ENCODE peak calls at places on chromosomes 13 and 19, in seven cellular contexts. One of them, this sample, is unnamed.

GRCh38 chr13:74289130-74289529 is 154.9 kb upstream of the KLF12 start:
- DNase-seq in MCF 10A: no peak
- DNase-seq in stomach: no peak
- DNase-seq in endodermal cell: no peak
- DNase-seq in progenitor cell of endocrine pancreas: no peak
- DNase-seq in IMR-90: no peak
- DNase-seq in Peyer's patch: no peak
- DNase-seq in this sample: no peak

GRCh38 chr13:101139076-101139475 is 277.2 kb downstream of the NALCN start:
- DNase-seq in MCF 10A: peak
- DNase-seq in stomach: no peak
- DNase-seq in endodermal cell: no peak
- DNase-seq in progenitor cell of endocrine pancreas: no peak
- DNase-seq in IMR-90: no peak
- DNase-seq in Peyer's patch: no peak
- DNase-seq in this sample: no peak

GRCh38 chr13:111270765-111271164 is 49.7 kb upstream of the TEX29 start:
- DNase-seq in MCF 10A: no peak
- DNase-seq in stomach: no peak
- DNase-seq in endodermal cell: no peak
- DNase-seq in progenitor cell of endocrine pancreas: no peak
- DNase-seq in IMR-90: peak
- DNase-seq in Peyer's patch: no peak
- DNase-seq in this sample: no peak

GRCh38 chr19:934865-935422 is 9.1 kb downstream of the ARID3A start:
- DNase-seq in MCF 10A: peak
- DNase-seq in stomach: peak
- DNase-seq in endodermal cell: no peak
- DNase-seq in progenitor cell of endocrine pancreas: no peak
- DNase-seq in IMR-90: peak
- DNase-seq in Peyer's patch: peak
- DNase-seq in this sample: no peak

GRCh38 chr13:41457589-41458186 is 338 bp downstream of the RGCC start:
- DNase-seq in MCF 10A: no peak
- DNase-seq in stomach: no peak
- DNase-seq in endodermal cell: peak
- DNase-seq in progenitor cell of endocrine pancreas: no peak
- DNase-seq in IMR-90: no peak
- DNase-seq in Peyer's patch: no peak
- DNase-seq in this sample: no peak

GRCh38 chr19:35212241-35212640 is 16.3 kb downstream of the FAM187B start:
- DNase-seq in MCF 10A: no peak
- DNase-seq in stomach: no peak
- DNase-seq in endodermal cell: peak
- DNase-seq in progenitor cell of endocrine pancreas: no peak
- DNase-seq in IMR-90: no peak
- DNase-seq in Peyer's patch: no peak
- DNase-seq in this sample: no peak

GRCh38 chr19:49658139-49658517 is 7.5 kb downstream of the IRF3 start:
- DNase-seq in MCF 10A: no peak
- DNase-seq in stomach: no peak
- DNase-seq in endodermal cell: no peak
- DNase-seq in progenitor cell of endocrine pancreas: no peak
- DNase-seq in IMR-90: no peak
- DNase-seq in Peyer's patch: no peak
- DNase-seq in this sample: no peak

GRCh38 chr13:41284512-41285288 is 21.3 kb upstream of the MTRF1 start:
- DNase-seq in MCF 10A: peak
- DNase-seq in stomach: peak
- DNase-seq in endodermal cell: no peak
- DNase-seq in progenitor cell of endocrine pancreas: no peak
- DNase-seq in IMR-90: peak
- DNase-seq in Peyer's patch: no peak
- DNase-seq in this sample: no peak

GRCh38 chr13:110431851-110432294 is 124.8 kb downstream of the COL4A2 start:
- DNase-seq in MCF 10A: no peak
- DNase-seq in stomach: no peak
- DNase-seq in endodermal cell: no peak
- DNase-seq in progenitor cell of endocrine pancreas: no peak
- DNase-seq in IMR-90: no peak
- DNase-seq in Peyer's patch: no peak
- DNase-seq in this sample: no peak

GRCh38 chr19:14059093-14059480 is 2.8 kb downstream of the PALM3 start:
- DNase-seq in MCF 10A: no peak
- DNase-seq in stomach: peak
- DNase-seq in endodermal cell: peak
- DNase-seq in progenitor cell of endocrine pancreas: no peak
- DNase-seq in IMR-90: no peak
- DNase-seq in Peyer's patch: peak
- DNase-seq in this sample: no peak

GRCh38 chr13:94232956-94233355 is 246.5 kb downstream of the DCT start:
- DNase-seq in MCF 10A: no peak
- DNase-seq in stomach: no peak
- DNase-seq in endodermal cell: no peak
- DNase-seq in progenitor cell of endocrine pancreas: no peak
- DNase-seq in IMR-90: no peak
- DNase-seq in Peyer's patch: no peak
- DNase-seq in this sample: no peak

GRCh38 chr13:75938811-75939525 is 302.8 kb downstream of the LMO7 start:
- DNase-seq in MCF 10A: peak
- DNase-seq in stomach: no peak
- DNase-seq in endodermal cell: no peak
- DNase-seq in progenitor cell of endocrine pancreas: no peak
- DNase-seq in IMR-90: peak
- DNase-seq in Peyer's patch: no peak
- DNase-seq in this sample: no peak

GRCh38 chr19:38118176-38118575 is 105.8 kb downstream of the DPF1 start:
- DNase-seq in MCF 10A: no peak
- DNase-seq in stomach: no peak
- DNase-seq in endodermal cell: no peak
- DNase-seq in progenitor cell of endocrine pancreas: no peak
- DNase-seq in IMR-90: no peak
- DNase-seq in Peyer's patch: no peak
- DNase-seq in this sample: no peak

DNA sequence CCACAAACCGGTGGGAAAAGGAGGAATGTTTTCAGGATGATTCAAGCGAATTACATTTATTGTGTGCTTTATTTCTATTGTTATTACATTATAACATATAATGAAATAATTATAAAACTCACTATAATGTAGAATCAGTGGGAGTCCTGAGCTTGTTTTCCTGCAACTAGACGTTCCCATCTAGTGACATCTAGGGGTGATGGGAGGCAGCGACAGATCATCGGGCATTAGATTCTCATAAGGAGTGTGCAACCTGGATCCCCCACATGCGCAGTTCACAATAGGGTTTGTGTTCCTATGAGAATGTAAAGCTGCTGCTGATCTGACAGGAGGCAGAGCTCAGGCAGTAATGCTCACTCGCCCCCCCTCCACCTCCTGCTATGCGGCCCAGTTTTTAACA is 54.5 kb downstream of the SPTBN4 start:
- DNase-seq in MCF 10A: peak
- DNase-seq in stomach: no peak
- DNase-seq in endodermal cell: no peak
- DNase-seq in progenitor cell of endocrine pancreas: no peak
- DNase-seq in IMR-90: peak
- DNase-seq in Peyer's patch: no peak
- DNase-seq in this sample: no peak
- TF ChIP-seq CTCF in MCF 10A: peak
- TF ChIP-seq CTCF in stomach: no peak
- TF ChIP-seq CTCF in endodermal cell: peak
- TF ChIP-seq CTCF in progenitor cell of endocrine pancreas: peak
- TF ChIP-seq CTCF in IMR-90: peak
- TF ChIP-seq CTCF in Peyer's patch: no peak
- TF ChIP-seq CTCF in this sample: peak

GRCh38 chr19:11651062-11651461 is 53.8 kb downstream of the ZNF627 start:
- DNase-seq in MCF 10A: no peak
- DNase-seq in stomach: no peak
- DNase-seq in endodermal cell: no peak
- DNase-seq in progenitor cell of endocrine pancreas: no peak
- DNase-seq in IMR-90: no peak
- DNase-seq in Peyer's patch: no peak
- DNase-seq in this sample: no peak
- TF ChIP-seq CTCF in MCF 10A: no peak
- TF ChIP-seq CTCF in stomach: no peak
- TF ChIP-seq CTCF in endodermal cell: no peak
- TF ChIP-seq CTCF in progenitor cell of endocrine pancreas: no peak
- TF ChIP-seq CTCF in IMR-90: no peak
- TF ChIP-seq CTCF in Peyer's patch: no peak
- TF ChIP-seq CTCF in this sample: no peak

DNA sequence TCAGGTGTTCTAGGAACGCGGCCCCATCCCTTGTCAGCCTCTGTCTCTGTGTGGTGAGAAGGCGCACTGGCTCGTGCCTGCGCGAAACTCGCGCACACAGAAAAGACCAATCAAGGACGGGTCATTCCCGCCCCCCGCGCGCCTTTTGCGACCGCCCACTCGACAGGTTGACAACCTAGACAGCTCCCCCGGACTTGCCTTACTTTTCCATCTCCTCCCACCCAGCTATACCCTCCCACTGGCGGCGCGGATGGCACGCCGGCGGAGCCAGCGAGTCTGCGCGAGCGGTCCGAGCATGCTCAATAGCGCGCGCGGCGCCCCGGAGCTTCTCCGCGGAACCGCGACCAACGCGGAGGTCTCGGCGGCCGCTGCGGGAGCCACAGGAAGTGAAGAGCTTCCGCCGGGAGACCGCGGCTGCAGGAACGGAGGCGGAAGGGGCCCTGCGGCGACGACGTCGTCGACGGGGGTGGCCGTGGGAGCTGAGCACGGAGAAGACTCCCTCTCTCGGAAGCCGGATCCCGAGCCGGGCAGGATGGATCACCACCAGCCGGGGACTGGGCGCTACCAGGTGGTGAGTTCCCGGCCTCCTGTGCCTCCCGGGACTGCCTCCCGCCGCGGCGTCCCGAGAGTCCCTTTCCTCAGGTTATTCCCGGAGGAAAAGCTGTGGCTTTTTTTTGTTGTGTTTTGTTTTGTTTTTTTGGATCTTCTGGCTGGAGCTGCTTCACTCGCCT is at the start of gene NDFIP2:
- DNase-seq in MCF 10A: peak
- DNase-seq in stomach: peak
- DNase-seq in endodermal cell: peak
- DNase-seq in progenitor cell of endocrine pancreas: peak
- DNase-seq in IMR-90: peak
- DNase-seq in Peyer's patch: peak
- DNase-seq in this sample: no peak
- TF ChIP-seq CTCF in MCF 10A: no peak
- TF ChIP-seq CTCF in stomach: no peak
- TF ChIP-seq CTCF in endodermal cell: no peak
- TF ChIP-seq CTCF in progenitor cell of endocrine pancreas: no peak
- TF ChIP-seq CTCF in IMR-90: no peak
- TF ChIP-seq CTCF in Peyer's patch: peak
- TF ChIP-seq CTCF in this sample: no peak

DNA sequence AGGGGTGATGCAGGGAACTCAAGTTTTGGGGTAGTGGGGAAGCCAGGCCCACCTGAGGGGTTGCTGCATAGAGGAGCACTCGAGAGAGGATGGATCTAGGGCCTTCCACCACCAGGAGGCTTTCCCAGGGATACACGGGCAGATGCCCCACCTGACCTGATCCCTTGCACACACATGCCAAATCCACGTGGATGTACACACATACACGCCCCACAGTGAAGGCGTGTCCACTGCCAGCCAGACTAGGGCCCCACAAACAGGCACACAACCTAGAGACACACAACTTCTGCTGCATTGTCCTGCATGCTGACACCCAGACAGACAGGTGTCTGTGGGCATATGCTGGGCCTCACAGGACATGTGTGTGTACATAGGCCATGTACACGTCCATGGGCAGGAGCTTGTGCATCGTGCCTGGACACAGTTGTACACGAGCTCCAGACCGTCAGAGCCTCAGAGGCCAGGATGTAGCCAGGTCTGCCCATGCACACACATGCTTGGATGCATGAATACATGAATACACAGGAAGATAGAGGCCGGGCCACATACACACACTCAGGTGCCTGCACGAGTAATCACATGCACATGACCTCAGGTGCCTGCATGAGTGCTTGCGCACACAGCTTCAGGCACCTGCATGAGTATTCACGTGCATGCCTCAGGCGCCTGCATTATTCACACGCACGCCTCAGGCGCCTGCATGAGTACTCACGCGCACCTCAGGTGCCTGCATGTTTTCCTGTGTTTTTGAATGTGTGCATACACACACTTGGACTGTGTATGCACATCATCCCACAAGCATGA is 8.9 kb downstream of the CCDC97 start:
- DNase-seq in MCF 10A: no peak
- DNase-seq in stomach: no peak
- DNase-seq in endodermal cell: no peak
- DNase-seq in progenitor cell of endocrine pancreas: no peak
- DNase-seq in IMR-90: no peak
- DNase-seq in Peyer's patch: no peak
- DNase-seq in this sample: no peak
- TF ChIP-seq CTCF in MCF 10A: no peak
- TF ChIP-seq CTCF in stomach: no peak
- TF ChIP-seq CTCF in endodermal cell: peak
- TF ChIP-seq CTCF in progenitor cell of endocrine pancreas: no peak
- TF ChIP-seq CTCF in IMR-90: no peak
- TF ChIP-seq CTCF in Peyer's patch: no peak
- TF ChIP-seq CTCF in this sample: no peak

GRCh38 chr13:102724923-102725322 is 30.1 kb upstream of the METTL21C start:
- DNase-seq in MCF 10A: peak
- DNase-seq in stomach: no peak
- DNase-seq in endodermal cell: no peak
- DNase-seq in progenitor cell of endocrine pancreas: no peak
- DNase-seq in IMR-90: peak
- DNase-seq in Peyer's patch: no peak
- DNase-seq in this sample: no peak
- TF ChIP-seq CTCF in MCF 10A: peak
- TF ChIP-seq CTCF in stomach: no peak
- TF ChIP-seq CTCF in endodermal cell: no peak
- TF ChIP-seq CTCF in progenitor cell of endocrine pancreas: no peak
- TF ChIP-seq CTCF in IMR-90: peak
- TF ChIP-seq CTCF in Peyer's patch: peak
- TF ChIP-seq CTCF in this sample: peak

GRCh38 chr19:16380314-16380695 is 55.7 kb downstream of the KLF2 start:
- DNase-seq in MCF 10A: no peak
- DNase-seq in stomach: no peak
- DNase-seq in endodermal cell: no peak
- DNase-seq in progenitor cell of endocrine pancreas: no peak
- DNase-seq in IMR-90: no peak
- DNase-seq in Peyer's patch: peak
- DNase-seq in this sample: no peak
- TF ChIP-seq CTCF in MCF 10A: no peak
- TF ChIP-seq CTCF in stomach: no peak
- TF ChIP-seq CTCF in endodermal cell: no peak
- TF ChIP-seq CTCF in progenitor cell of endocrine pancreas: no peak
- TF ChIP-seq CTCF in IMR-90: no peak
- TF ChIP-seq CTCF in Peyer's patch: no peak
- TF ChIP-seq CTCF in this sample: no peak

DNA sequence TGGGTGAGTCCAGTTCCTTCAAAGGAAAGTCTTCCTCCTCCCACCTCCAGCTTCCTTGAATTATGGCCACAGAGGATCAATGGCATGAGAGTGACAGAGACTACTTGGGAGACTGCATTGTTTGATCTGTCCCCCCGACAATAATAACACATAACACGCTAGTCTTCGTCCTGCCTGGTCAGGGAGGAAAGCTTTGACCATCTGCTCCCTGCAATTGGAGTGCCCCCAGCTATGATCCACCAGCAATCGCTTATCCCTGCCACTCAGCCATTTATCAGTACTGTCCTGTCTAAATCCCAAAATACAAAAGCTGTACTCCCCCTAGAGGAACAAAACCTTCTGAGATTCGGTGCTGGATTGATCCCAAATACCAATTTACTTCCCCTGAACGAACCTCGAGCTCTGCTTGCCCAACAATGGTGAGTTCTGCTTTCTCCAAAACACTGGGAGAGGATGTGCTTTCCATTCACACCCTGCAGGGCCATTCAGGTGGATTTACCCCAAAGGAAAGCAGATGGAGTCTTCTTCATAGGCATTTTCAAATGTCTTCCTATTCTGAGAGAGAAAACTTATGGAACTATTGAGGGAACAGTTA is 466.7 kb downstream of the TSHZ3 start:
- DNase-seq in MCF 10A: no peak
- DNase-seq in stomach: no peak
- DNase-seq in endodermal cell: no peak
- DNase-seq in progenitor cell of endocrine pancreas: no peak
- DNase-seq in IMR-90: no peak
- DNase-seq in Peyer's patch: no peak
- DNase-seq in this sample: no peak
- TF ChIP-seq CTCF in MCF 10A: no peak
- TF ChIP-seq CTCF in stomach: no peak
- TF ChIP-seq CTCF in endodermal cell: peak
- TF ChIP-seq CTCF in progenitor cell of endocrine pancreas: no peak
- TF ChIP-seq CTCF in IMR-90: no peak
- TF ChIP-seq CTCF in Peyer's patch: no peak
- TF ChIP-seq CTCF in this sample: no peak

This sample was measured in D721Med.